ENCODE peak calls at places on chromosomes 1 and 21, in eight cellular contexts. U, T, P, I, Y, K, F and Q are unnamed samples.

GRCh38 chr1:104238991-104239390 is 489.3 kb downstream of the AMY1C start:
- DNase-seq in P (no peak), K (peak), T (no peak), U (no peak), I (no peak), Y (no peak), F (no peak), Q (no peak)

GRCh38 chr1:39159224-39160036 is 45.1 kb upstream of the MACF1 start:
- DNase-seq in Y (no peak), P (peak), F (peak), K (peak), U (no peak), T (no peak), I (no peak), Q (peak)

GRCh38 chr1:36560621-36561364 is 78.1 kb upstream of the CSF3R start:
- DNase-seq in I (no peak), U (no peak), K (no peak), Y (no peak), P (no peak), F (no peak), T (no peak), Q (no peak)

GRCh38 chr1:70405780-70406416 is 5.2 kb upstream of the CTH start:
- DNase-seq in T (no peak), U (no peak), F (no peak), I (no peak), Y (no peak), P (no peak), K (no peak), Q (no peak)

GRCh38 chr21:31364265-31364945 is 20.3 kb upstream of the TIAM1 start:
- DNase-seq in T (peak), U (no peak), I (no peak), F (no peak), K (no peak), Y (no peak), P (no peak), Q (no peak)

GRCh38 chr1:184595609-184596008 is 159.0 kb downstream of the EDEM3 start:
- DNase-seq in U (peak), I (no peak), F (peak), Y (no peak), T (no peak), K (peak), P (peak), Q (no peak)

GRCh38 chr1:109776911-109777310 is 13.2 kb upstream of the EPS8L3 start:
- DNase-seq in T (peak), I (peak), F (peak), K (peak), Y (peak), U (peak), P (peak), Q (peak)

GRCh38 chr1:235423214-235423652 is 56.0 kb downstream of the TBCE start:
- DNase-seq in U (no peak), Y (no peak), T (peak), F (no peak), I (peak), P (no peak), K (no peak), Q (no peak)

GRCh38 chr21:25536752-25537151 is 70.5 kb downstream of the MRPL39 start:
- DNase-seq in T (no peak), K (no peak), Y (no peak), U (no peak), P (no peak), I (no peak), F (no peak), Q (no peak)